ENCODE peak calls at places on chromosomes 12 and 14, in six cellular contexts. One of them, this sample, is unnamed.

GRCh38 chr12:3041558-3042164 is 35.5 kb upstream of the TSPAN9 start:
- DNase-seq in HTR-8/SVneo: peak; percentile 93
- DNase-seq in psoas muscle: peak; percentile 51
- DNase-seq in naive thymus-derived CD4-positive, alpha-beta T cell: no peak
- DNase-seq in dermis microvascular lymphatic vessel endothelial cell: peak; percentile 65
- DNase-seq in progenitor cell of endocrine pancreas: peak; percentile 63
- DNase-seq in this sample: peak; percentile 92

GRCh38 chr14:54730156-54730961 is 163.4 kb downstream of the SAMD4A start:
- DNase-seq in HTR-8/SVneo: no peak
- DNase-seq in psoas muscle: no peak
- DNase-seq in naive thymus-derived CD4-positive, alpha-beta T cell: no peak
- DNase-seq in dermis microvascular lymphatic vessel endothelial cell: no peak
- DNase-seq in progenitor cell of endocrine pancreas: no peak
- DNase-seq in this sample: no peak

GRCh38 chr12:113135178-113136127 is at the start of gene RASAL1:
- DNase-seq in HTR-8/SVneo: peak; percentile 79
- DNase-seq in psoas muscle: peak; percentile 35
- DNase-seq in naive thymus-derived CD4-positive, alpha-beta T cell: peak; percentile 72
- DNase-seq in dermis microvascular lymphatic vessel endothelial cell: no peak
- DNase-seq in progenitor cell of endocrine pancreas: peak; percentile 51
- DNase-seq in this sample: peak; percentile 98

GRCh38 chr14:20604291-20604690 is 13.1 kb upstream of the RNASE12 start:
- DNase-seq in HTR-8/SVneo: no peak
- DNase-seq in psoas muscle: no peak
- DNase-seq in naive thymus-derived CD4-positive, alpha-beta T cell: no peak
- DNase-seq in dermis microvascular lymphatic vessel endothelial cell: no peak
- DNase-seq in progenitor cell of endocrine pancreas: no peak
- DNase-seq in this sample: no peak

GRCh38 chr12:31772685-31773222 is 43.9 kb upstream of the AMN1 start:
- DNase-seq in HTR-8/SVneo: no peak
- DNase-seq in psoas muscle: no peak
- DNase-seq in naive thymus-derived CD4-positive, alpha-beta T cell: no peak
- DNase-seq in dermis microvascular lymphatic vessel endothelial cell: no peak
- DNase-seq in progenitor cell of endocrine pancreas: no peak
- DNase-seq in this sample: no peak

GRCh38 chr14:100764716-100765115 is 38.0 kb downstream of the DLK1 start:
- DNase-seq in HTR-8/SVneo: no peak
- DNase-seq in psoas muscle: no peak
- DNase-seq in naive thymus-derived CD4-positive, alpha-beta T cell: no peak
- DNase-seq in dermis microvascular lymphatic vessel endothelial cell: no peak
- DNase-seq in progenitor cell of endocrine pancreas: no peak
- DNase-seq in this sample: no peak

GRCh38 chr12:120102189-120103043 is 14.1 kb downstream of the RAB35 start:
- DNase-seq in HTR-8/SVneo: no peak
- DNase-seq in psoas muscle: no peak
- DNase-seq in naive thymus-derived CD4-positive, alpha-beta T cell: no peak
- DNase-seq in dermis microvascular lymphatic vessel endothelial cell: no peak
- DNase-seq in progenitor cell of endocrine pancreas: no peak
- DNase-seq in this sample: no peak

GRCh38 chr14:99430491-99430890 is 50.2 kb downstream of the SETD3 start:
- DNase-seq in HTR-8/SVneo: no peak
- DNase-seq in psoas muscle: no peak
- DNase-seq in naive thymus-derived CD4-positive, alpha-beta T cell: no peak
- DNase-seq in dermis microvascular lymphatic vessel endothelial cell: peak; percentile 62
- DNase-seq in progenitor cell of endocrine pancreas: no peak
- DNase-seq in this sample: no peak

GRCh38 chr14:36981832-36982528 is 190.4 kb downstream of the SLC25A21 start:
- DNase-seq in HTR-8/SVneo: no peak
- DNase-seq in psoas muscle: no peak
- DNase-seq in naive thymus-derived CD4-positive, alpha-beta T cell: no peak
- DNase-seq in dermis microvascular lymphatic vessel endothelial cell: no peak
- DNase-seq in progenitor cell of endocrine pancreas: no peak
- DNase-seq in this sample: peak; percentile 4

GRCh38 chr12:1857821-1858220 is 37.5 kb downstream of the LRTM2 start:
- DNase-seq in HTR-8/SVneo: no peak
- DNase-seq in psoas muscle: no peak
- DNase-seq in naive thymus-derived CD4-positive, alpha-beta T cell: no peak
- DNase-seq in dermis microvascular lymphatic vessel endothelial cell: no peak
- DNase-seq in progenitor cell of endocrine pancreas: no peak
- DNase-seq in this sample: no peak

GRCh38 chr12:57063991-57064725 is 14.2 kb upstream of the MYO1A start:
- DNase-seq in HTR-8/SVneo: no peak
- DNase-seq in psoas muscle: no peak
- DNase-seq in naive thymus-derived CD4-positive, alpha-beta T cell: peak; percentile 85
- DNase-seq in dermis microvascular lymphatic vessel endothelial cell: no peak
- DNase-seq in progenitor cell of endocrine pancreas: no peak
- DNase-seq in this sample: peak; percentile 35

GRCh38 chr12:52082988-52083637 is 3.6 kb downstream of the SMIM41 start:
- DNase-seq in HTR-8/SVneo: peak; percentile 81
- DNase-seq in psoas muscle: peak; percentile 69
- DNase-seq in naive thymus-derived CD4-positive, alpha-beta T cell: peak; percentile 49
- DNase-seq in dermis microvascular lymphatic vessel endothelial cell: no peak
- DNase-seq in progenitor cell of endocrine pancreas: peak; percentile 68
- DNase-seq in this sample: peak; percentile 61

GRCh38 chr14:91339076-91339475 is 78.5 kb downstream of the CCDC88C start:
- DNase-seq in HTR-8/SVneo: no peak
- DNase-seq in psoas muscle: no peak
- DNase-seq in naive thymus-derived CD4-positive, alpha-beta T cell: no peak
- DNase-seq in dermis microvascular lymphatic vessel endothelial cell: no peak
- DNase-seq in progenitor cell of endocrine pancreas: no peak
- DNase-seq in this sample: no peak

GRCh38 chr14:77139540-77140342 is 1.9 kb downstream of the ZDHHC22 start:
- DNase-seq in HTR-8/SVneo: peak; percentile 92
- DNase-seq in psoas muscle: peak; percentile 27
- DNase-seq in naive thymus-derived CD4-positive, alpha-beta T cell: no peak
- DNase-seq in dermis microvascular lymphatic vessel endothelial cell: no peak
- DNase-seq in progenitor cell of endocrine pancreas: peak; percentile 57
- DNase-seq in this sample: peak; percentile 42

GRCh38 chr12:27178723-27179398 is 65.2 kb upstream of the STK38L start:
- DNase-seq in HTR-8/SVneo: no peak
- DNase-seq in psoas muscle: no peak
- DNase-seq in naive thymus-derived CD4-positive, alpha-beta T cell: no peak
- DNase-seq in dermis microvascular lymphatic vessel endothelial cell: no peak
- DNase-seq in progenitor cell of endocrine pancreas: no peak
- DNase-seq in this sample: no peak

GRCh38 chr14:97459180-97459579 is 662.0 kb downstream of the VRK1 start:
- DNase-seq in HTR-8/SVneo: no peak
- DNase-seq in psoas muscle: no peak
- DNase-seq in naive thymus-derived CD4-positive, alpha-beta T cell: no peak
- DNase-seq in dermis microvascular lymphatic vessel endothelial cell: no peak
- DNase-seq in progenitor cell of endocrine pancreas: no peak
- DNase-seq in this sample: no peak

GRCh38 chr12:2893007-2893406 is 2.3 kb downstream of the TULP3 start:
- DNase-seq in HTR-8/SVneo: peak; percentile 50
- DNase-seq in psoas muscle: peak; percentile 29
- DNase-seq in naive thymus-derived CD4-positive, alpha-beta T cell: no peak
- DNase-seq in dermis microvascular lymphatic vessel endothelial cell: peak; percentile 43
- DNase-seq in progenitor cell of endocrine pancreas: no peak
- DNase-seq in this sample: peak; percentile 81

GRCh38 chr14:89543420-89543790 is 126.4 kb upstream of the FOXN3 start:
- DNase-seq in HTR-8/SVneo: no peak
- DNase-seq in psoas muscle: no peak
- DNase-seq in naive thymus-derived CD4-positive, alpha-beta T cell: no peak
- DNase-seq in dermis microvascular lymphatic vessel endothelial cell: no peak
- DNase-seq in progenitor cell of endocrine pancreas: peak; percentile 13
- DNase-seq in this sample: no peak

GRCh38 chr12:115354476-115354890 is 670.5 kb upstream of the TBX3 start:
- DNase-seq in HTR-8/SVneo: no peak
- DNase-seq in psoas muscle: no peak
- DNase-seq in naive thymus-derived CD4-positive, alpha-beta T cell: no peak
- DNase-seq in dermis microvascular lymphatic vessel endothelial cell: no peak
- DNase-seq in progenitor cell of endocrine pancreas: no peak
- DNase-seq in this sample: peak; percentile 26

GRCh38 chr12:124502379-124502778 is 65.0 kb downstream of the NCOR2 start:
- DNase-seq in HTR-8/SVneo: no peak
- DNase-seq in psoas muscle: no peak
- DNase-seq in naive thymus-derived CD4-positive, alpha-beta T cell: no peak
- DNase-seq in dermis microvascular lymphatic vessel endothelial cell: no peak
- DNase-seq in progenitor cell of endocrine pancreas: no peak
- DNase-seq in this sample: no peak

GRCh38 chr14:51564986-51565604 is 86.6 kb upstream of the FRMD6 start:
- DNase-seq in HTR-8/SVneo: no peak
- DNase-seq in psoas muscle: no peak
- DNase-seq in naive thymus-derived CD4-positive, alpha-beta T cell: no peak
- DNase-seq in dermis microvascular lymphatic vessel endothelial cell: no peak
- DNase-seq in progenitor cell of endocrine pancreas: no peak
- DNase-seq in this sample: no peak

GRCh38 chr12:57621497-57622292 is 10.5 kb downstream of the ARHGEF25 start:
- DNase-seq in HTR-8/SVneo: peak; percentile 71
- DNase-seq in psoas muscle: peak; percentile 64
- DNase-seq in naive thymus-derived CD4-positive, alpha-beta T cell: no peak
- DNase-seq in dermis microvascular lymphatic vessel endothelial cell: no peak
- DNase-seq in progenitor cell of endocrine pancreas: peak; percentile 67
- DNase-seq in this sample: peak; percentile 48

GRCh38 chr12:113145720-113146551 is 3.6 kb upstream of the CFAP73 start:
- DNase-seq in HTR-8/SVneo: no peak
- DNase-seq in psoas muscle: no peak
- DNase-seq in naive thymus-derived CD4-positive, alpha-beta T cell: no peak
- DNase-seq in dermis microvascular lymphatic vessel endothelial cell: no peak
- DNase-seq in progenitor cell of endocrine pancreas: no peak
- DNase-seq in this sample: no peak

This sample was measured in ACHN.